ENCODE peak calls at places on chromosome 5, in nine cellular contexts. A is cardiac muscle cell, T is amygdala, N is ACHN, J is HS-5, Y is OCI-M1, U is AG08396, C is EL, B is NCI-H2171 treated with DMSO at 0.1 percent for 48 hours. F is an unnamed sample.

GRCh38 chr5:12730354-12730753 is 826.1 kb upstream of the CTNND2 start:
- DNase-seq in A (no peak), T (no peak), N (no peak), J (no peak), Y (no peak), U (no peak), C (no peak), B (no peak), F (no peak)

GRCh38 chr5:150489358-150490295 is 18.3 kb upstream of the NDST1 start:
- DNase-seq in A (no peak), T (no peak), N (no peak), J (no peak), Y (no peak), U (peak), C (peak), B (no peak), F (peak)

GRCh38 chr5:110054240-110054639 is 364.5 kb downstream of the MAN2A1 start:
- DNase-seq in A (peak), T (no peak), N (no peak), J (peak), Y (peak), U (no peak), C (peak), B (peak), F (no peak)

GRCh38 chr5:10452768-10453331 is 11.2 kb downstream of the ROPN1L start:
- DNase-seq in A (peak), T (no peak), N (peak), J (peak), Y (peak), U (peak), C (peak), B (peak), F (peak)

GRCh38 chr5:1817261-1818043 is 16.2 kb downstream of the NDUFS6 start:
- DNase-seq in A (no peak), T (no peak), N (no peak), J (no peak), Y (no peak), U (no peak), C (no peak), B (no peak), F (no peak)

GRCh38 chr5:129097498-129098296 is 3.1 kb downstream of the ISOC1 start:
- DNase-seq in A (no peak), T (no peak), N (no peak), J (no peak), Y (no peak), U (no peak), C (no peak), B (no peak), F (no peak)

GRCh38 chr5:65191554-65192126 is 290.1 kb downstream of the ADAMTS6 start:
- DNase-seq in A (no peak), T (no peak), N (no peak), J (no peak), Y (no peak), U (no peak), C (peak), B (no peak), F (no peak)

GRCh38 chr5:39005566-39006232 is 68.5 kb downstream of the RICTOR start:
- DNase-seq in A (no peak), T (no peak), N (no peak), J (no peak), Y (peak), U (no peak), C (peak), B (no peak), F (no peak)

GRCh38 chr5:137498736-137499505 is at the start of gene SPOCK1:
- DNase-seq in A (peak), T (peak), N (peak), J (no peak), Y (peak), U (peak), C (peak), B (peak), F (peak)

GRCh38 chr5:55226934-55227737 is at the start of gene MCIDAS:
- DNase-seq in A (peak), T (no peak), N (peak), J (peak), Y (peak), U (peak), C (peak), B (peak), F (peak)

GRCh38 chr5:79378510-79379186 is 135.3 kb downstream of the HOMER1 start:
- DNase-seq in A (peak), T (no peak), N (no peak), J (no peak), Y (no peak), U (no peak), C (no peak), B (no peak), F (no peak)

GRCh38 chr5:13930721-13931246 is 13.7 kb downstream of the DNAH5 start:
- DNase-seq in A (no peak), T (no peak), N (no peak), J (no peak), Y (no peak), U (no peak), C (no peak), B (peak), F (no peak)

GRCh38 chr5:58496488-58496887 is 5.3 kb downstream of the GAPT start:
- DNase-seq in A (no peak), T (no peak), N (peak), J (no peak), Y (peak), U (no peak), C (no peak), B (no peak), F (peak)

GRCh38 chr5:176446884-176447537 is 1.2 kb upstream of the FAF2 start:
- DNase-seq in A (no peak), T (no peak), N (peak), J (no peak), Y (no peak), U (no peak), C (peak), B (no peak), F (peak)

GRCh38 chr5:109694451-109694891 is 4.7 kb downstream of the MAN2A1 start:
- DNase-seq in A (no peak), T (no peak), N (no peak), J (no peak), Y (no peak), U (no peak), C (peak), B (no peak), F (no peak)

GRCh38 chr5:55231476-55232193 is 1.8 kb downstream of the CCNO start:
- DNase-seq in A (peak), T (no peak), N (no peak), J (no peak), Y (peak), U (peak), C (peak), B (no peak), F (peak)

GRCh38 chr5:63201738-63202137 is 623.1 kb downstream of the LRRC70 start:
- DNase-seq in A (no peak), T (no peak), N (no peak), J (no peak), Y (no peak), U (no peak), C (no peak), B (no peak), F (no peak)

GRCh38 chr5:122929001-122929400 is 83.6 kb downstream of the SNX24 start:
- DNase-seq in A (no peak), T (no peak), N (no peak), J (no peak), Y (no peak), U (no peak), C (no peak), B (no peak), F (no peak)